ENCODE peak calls at places on chromosome 9, in four cellular contexts. Y is H7, S is GM13976, Q is NCI-H1105. U is an unnamed sample.

GRCh38 chr9:98538626-98539031 is 170.1 kb downstream of the GABBR2 start:
- DNase-seq in Y (no peak), S (no peak), Q (peak; percentile 64), U (peak; percentile 93)

GRCh38 chr9:72734631-72735030 is 213.2 kb downstream of the TMC1 start:
- DNase-seq in Y (no peak), S (no peak), Q (no peak), U (no peak)

GRCh38 chr9:79572032-79572890 is 496 bp downstream of the TLE4 start:
- DNase-seq in Y (no peak), S (peak; percentile 51), Q (peak; percentile 18), U (no peak)

GRCh38 chr9:115980502-115980901 is 173.1 kb upstream of the PAPPA start:
- DNase-seq in Y (no peak), S (no peak), Q (no peak), U (no peak)

GRCh38 chr9:82252116-82252515 is 263.5 kb downstream of the SPATA31D1 start:
- DNase-seq in Y (no peak), S (no peak), Q (no peak), U (no peak)

GRCh38 chr9:35675732-35676392 is 2.1 kb downstream of the CA9 start:
- DNase-seq in Y (peak; percentile 99), S (peak; percentile 79), Q (no peak), U (no peak)

GRCh38 chr9:107727113-107727780 is 237.7 kb upstream of the KLF4 start:
- DNase-seq in Y (no peak), S (no peak), Q (no peak), U (no peak)

GRCh38 chr9:63859475-63860215 is 1425.4 kb downstream of the FOXD4L5 start:
- DNase-seq in Y (no peak), S (peak; percentile 32), Q (no peak), U (no peak)

GRCh38 chr9:83714316-83714715 is 6.6 kb upstream of the UBQLN1 start:
- DNase-seq in Y (no peak), S (no peak), Q (no peak), U (no peak)

GRCh38 chr9:134055981-134056461 is 11.8 kb downstream of the BRD3 start:
- DNase-seq in Y (peak; percentile 60), S (no peak), Q (no peak), U (peak; percentile 21)

U was measured in NCI-H446.